ENCODE peak calls at places on chromosomes 7 and 10, in seven cellular contexts. One of them, this sample, is unnamed.

GRCh38 chr7:96311967-96312366 is 9.9 kb downstream of the SLC25A13 start:
- DNase-seq in tibial nerve: peak
- DNase-seq in coronary artery: no peak
- DNase-seq in stomach: peak
- DNase-seq in uterus: no peak
- DNase-seq in thyroid gland: peak
- DNase-seq in lower lobe of right lung: no peak
- DNase-seq in this sample: peak

GRCh38 chr7:101308245-101309085 is 13.1 kb downstream of the IFT22 start:
- DNase-seq in tibial nerve: no peak
- DNase-seq in coronary artery: no peak
- DNase-seq in stomach: peak
- DNase-seq in uterus: peak
- DNase-seq in thyroid gland: peak
- DNase-seq in lower lobe of right lung: peak
- DNase-seq in this sample: no peak

GRCh38 chr10:67976292-67977245 is 92.1 kb downstream of the SIRT1 start:
- DNase-seq in tibial nerve: no peak
- DNase-seq in coronary artery: no peak
- DNase-seq in stomach: peak
- DNase-seq in uterus: no peak
- DNase-seq in thyroid gland: peak
- DNase-seq in lower lobe of right lung: no peak
- DNase-seq in this sample: peak

GRCh38 chr10:25175527-25176420 is 973 bp downstream of the GPR158 start:
- DNase-seq in tibial nerve: no peak
- DNase-seq in coronary artery: no peak
- DNase-seq in stomach: no peak
- DNase-seq in uterus: no peak
- DNase-seq in thyroid gland: peak
- DNase-seq in lower lobe of right lung: no peak
- DNase-seq in this sample: no peak

GRCh38 chr10:124883510-124884321 is 58.2 kb upstream of the ZRANB1 start:
- DNase-seq in tibial nerve: no peak
- DNase-seq in coronary artery: no peak
- DNase-seq in stomach: no peak
- DNase-seq in uterus: no peak
- DNase-seq in thyroid gland: no peak
- DNase-seq in lower lobe of right lung: peak
- DNase-seq in this sample: no peak

GRCh38 chr7:80499350-80499955 is 12.4 kb downstream of the GNAT3 start:
- DNase-seq in tibial nerve: peak
- DNase-seq in coronary artery: no peak
- DNase-seq in stomach: no peak
- DNase-seq in uterus: peak
- DNase-seq in thyroid gland: peak
- DNase-seq in lower lobe of right lung: peak
- DNase-seq in this sample: peak

GRCh38 chr7:26155531-26156375 is 3.8 kb downstream of the NFE2L3 start:
- DNase-seq in tibial nerve: no peak
- DNase-seq in coronary artery: no peak
- DNase-seq in stomach: no peak
- DNase-seq in uterus: no peak
- DNase-seq in thyroid gland: no peak
- DNase-seq in lower lobe of right lung: no peak
- DNase-seq in this sample: no peak

GRCh38 chr10:71259815-71260501 is 47.6 kb downstream of the UNC5B start:
- DNase-seq in tibial nerve: no peak
- DNase-seq in coronary artery: no peak
- DNase-seq in stomach: peak
- DNase-seq in uterus: no peak
- DNase-seq in thyroid gland: no peak
- DNase-seq in lower lobe of right lung: no peak
- DNase-seq in this sample: no peak

GRCh38 chr7:130154501-130155317 is 50.5 kb downstream of the TMEM209 start:
- DNase-seq in tibial nerve: no peak
- DNase-seq in coronary artery: no peak
- DNase-seq in stomach: peak
- DNase-seq in uterus: no peak
- DNase-seq in thyroid gland: peak
- DNase-seq in lower lobe of right lung: no peak
- DNase-seq in this sample: no peak

GRCh38 chr7:77498659-77499379 is 38.3 kb upstream of the PTPN12 start:
- DNase-seq in tibial nerve: no peak
- DNase-seq in coronary artery: no peak
- DNase-seq in stomach: no peak
- DNase-seq in uterus: no peak
- DNase-seq in thyroid gland: no peak
- DNase-seq in lower lobe of right lung: no peak
- DNase-seq in this sample: no peak
- H3K4me3 ChIP-seq in tibial nerve: no peak
- H3K4me3 ChIP-seq in coronary artery: no peak
- H3K4me3 ChIP-seq in stomach: no peak
- H3K4me3 ChIP-seq in uterus: no peak
- H3K4me3 ChIP-seq in thyroid gland: no peak
- H3K4me3 ChIP-seq in lower lobe of right lung: no peak
- H3K4me3 ChIP-seq in this sample: no peak

GRCh38 chr7:55073051-55073511 is 54.3 kb downstream of the EGFR start:
- DNase-seq in tibial nerve: no peak
- DNase-seq in coronary artery: no peak
- DNase-seq in stomach: no peak
- DNase-seq in uterus: no peak
- DNase-seq in thyroid gland: no peak
- DNase-seq in lower lobe of right lung: no peak
- DNase-seq in this sample: no peak
- H3K4me3 ChIP-seq in tibial nerve: no peak
- H3K4me3 ChIP-seq in coronary artery: no peak
- H3K4me3 ChIP-seq in stomach: no peak
- H3K4me3 ChIP-seq in uterus: no peak
- H3K4me3 ChIP-seq in thyroid gland: no peak
- H3K4me3 ChIP-seq in lower lobe of right lung: no peak
- H3K4me3 ChIP-seq in this sample: no peak

GRCh38 chr10:79981356-79981672 is 32.4 kb upstream of the SFTPD start:
- DNase-seq in tibial nerve: no peak
- DNase-seq in coronary artery: no peak
- DNase-seq in stomach: no peak
- DNase-seq in uterus: peak
- DNase-seq in thyroid gland: peak
- DNase-seq in lower lobe of right lung: no peak
- DNase-seq in this sample: peak
- H3K4me3 ChIP-seq in tibial nerve: peak
- H3K4me3 ChIP-seq in coronary artery: peak
- H3K4me3 ChIP-seq in stomach: peak
- H3K4me3 ChIP-seq in uterus: peak
- H3K4me3 ChIP-seq in thyroid gland: peak
- H3K4me3 ChIP-seq in lower lobe of right lung: peak
- H3K4me3 ChIP-seq in this sample: peak

GRCh38 chr7:143285454-143285756 is 647 bp downstream of the TMEM139 start:
- DNase-seq in tibial nerve: no peak
- DNase-seq in coronary artery: no peak
- DNase-seq in stomach: no peak
- DNase-seq in uterus: no peak
- DNase-seq in thyroid gland: peak
- DNase-seq in lower lobe of right lung: peak
- DNase-seq in this sample: peak
- H3K4me3 ChIP-seq in tibial nerve: no peak
- H3K4me3 ChIP-seq in coronary artery: no peak
- H3K4me3 ChIP-seq in stomach: peak
- H3K4me3 ChIP-seq in uterus: no peak
- H3K4me3 ChIP-seq in thyroid gland: no peak
- H3K4me3 ChIP-seq in lower lobe of right lung: peak
- H3K4me3 ChIP-seq in this sample: peak

DNA sequence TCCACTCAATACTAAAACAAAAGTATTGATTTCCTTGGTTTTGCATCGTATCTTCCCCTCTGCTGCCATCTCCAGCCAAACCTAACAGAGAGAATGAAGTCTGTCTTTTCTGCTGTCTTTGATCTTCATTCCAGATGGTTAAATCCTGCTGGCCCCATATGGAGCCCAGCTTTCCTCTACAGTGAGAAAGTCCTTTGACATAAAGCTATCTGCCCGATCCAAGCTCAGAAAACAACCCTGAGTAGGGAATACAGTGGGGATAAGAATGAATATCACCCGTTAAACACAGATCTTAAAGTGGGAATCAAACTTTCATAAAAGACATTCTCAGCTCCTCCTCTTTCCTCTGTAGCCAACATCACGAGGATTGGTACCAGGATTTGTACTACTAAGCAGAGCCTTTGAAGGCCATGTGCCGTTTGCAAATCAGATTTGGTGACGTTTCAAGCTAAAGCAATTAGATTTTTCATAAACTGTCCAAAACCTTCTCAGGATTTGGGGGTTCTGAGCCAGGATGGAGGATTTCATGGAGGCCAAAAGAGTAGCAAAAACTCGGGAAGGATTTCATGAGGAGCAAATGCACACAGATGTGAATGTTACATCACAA is 30.9 kb upstream of the GPAM start:
- DNase-seq in tibial nerve: no peak
- DNase-seq in coronary artery: no peak
- DNase-seq in stomach: no peak
- DNase-seq in uterus: no peak
- DNase-seq in thyroid gland: no peak
- DNase-seq in lower lobe of right lung: no peak
- DNase-seq in this sample: no peak
- H3K4me3 ChIP-seq in tibial nerve: no peak
- H3K4me3 ChIP-seq in coronary artery: no peak
- H3K4me3 ChIP-seq in stomach: no peak
- H3K4me3 ChIP-seq in uterus: no peak
- H3K4me3 ChIP-seq in thyroid gland: no peak
- H3K4me3 ChIP-seq in lower lobe of right lung: peak
- H3K4me3 ChIP-seq in this sample: no peak